ENCODE peak calls at places on chromosomes 16 and 17, in four cellular contexts. J, U, K and A are unnamed samples.

GRCh38 chr17:63546308-63547082 is 3.8 kb upstream of the DCAF7 start:
- DNase-seq in J (no peak), U (no peak), K (no peak), A (no peak)

GRCh38 chr17:41211845-41212466 is 14.5 kb upstream of the KRTAP9-2 start:
- DNase-seq in J (no peak), U (no peak), K (peak), A (no peak)

GRCh38 chr17:58706351-58707140 is 14.1 kb downstream of the RAD51C start:
- DNase-seq in J (no peak), U (no peak), K (no peak), A (no peak)

GRCh38 chr17:73347355-73347754 is 35.6 kb upstream of the CDC42EP4 start:
- DNase-seq in J (no peak), U (no peak), K (no peak), A (no peak)

GRCh38 chr17:71409712-71410111 is 711.1 kb upstream of the SOX9 start:
- DNase-seq in J (no peak), U (peak), K (peak), A (no peak)

GRCh38 chr16:24538756-24539294 is 541 bp upstream of the RBBP6 start:
- DNase-seq in J (no peak), U (peak), K (no peak), A (no peak)

GRCh38 chr16:56589141-56590039 is at the start of gene MT3:
- DNase-seq in J (peak), U (no peak), K (peak), A (no peak)

GRCh38 chr16:27285676-27286196 is 17.2 kb upstream of the NSMCE1 start:
- DNase-seq in J (no peak), U (no peak), K (no peak), A (no peak)

GRCh38 chr16:50295541-50296132 is 29.3 kb downstream of the ADCY7 start:
- DNase-seq in J (no peak), U (no peak), K (no peak), A (no peak)

GRCh38 chr17:75693500-75694481 is 26.7 kb downstream of the SAP30BP start:
- DNase-seq in J (no peak), U (peak), K (peak), A (no peak)

GRCh38 chr17:4143563-4144410 is 790 bp downstream of the CYB5D2 start:
- DNase-seq in J (peak), U (peak), K (peak), A (peak)

GRCh38 chr16:1591306-1591705 is 20.6 kb downstream of the IFT140 start:
- DNase-seq in J (no peak), U (no peak), K (no peak), A (no peak)

GRCh38 chr16:28210979-28211505 is 723 bp downstream of the XPO6 start:
- DNase-seq in J (peak), U (peak), K (peak), A (peak)

GRCh38 chr16:10752843-10753523 is 9.3 kb downstream of the NUBP1 start:
- DNase-seq in J (no peak), U (no peak), K (no peak), A (no peak)

GRCh38 chr16:12629271-12629670 is 174.4 kb downstream of the CPPED1 start:
- DNase-seq in J (no peak), U (no peak), K (no peak), A (no peak)

GRCh38 chr16:3780570-3780969 is 63.2 kb upstream of the TRAP1 start:
- DNase-seq in J (peak), U (peak), K (no peak), A (no peak)

GRCh38 chr16:55700067-55700466 is 44.3 kb downstream of the SLC6A2 start:
- DNase-seq in J (no peak), U (no peak), K (no peak), A (no peak)

GRCh38 chr17:21318439-21318838 is 33.9 kb downstream of the MAP2K3 start:
- DNase-seq in J (no peak), U (no peak), K (no peak), A (no peak)

GRCh38 chr16:49018259-49018931 is 263.2 kb downstream of the CBLN1 start:
- DNase-seq in J (no peak), U (no peak), K (no peak), A (no peak)

GRCh38 chr16:57916735-57917450 is 54.0 kb downstream of the CNGB1 start:
- DNase-seq in J (no peak), U (peak), K (no peak), A (no peak)

GRCh38 chr16:29290631-29291247 is 115.8 kb downstream of the NPIPB11 start:
- DNase-seq in J (peak), U (peak), K (peak), A (no peak)

GRCh38 chr16:662095-662494 is 5.8 kb upstream of the RHOT2 start:
- DNase-seq in J (no peak), U (no peak), K (no peak), A (no peak)

GRCh38 chr16:50368410-50369132 is at the start of gene BRD7:
- DNase-seq in J (peak), U (peak), K (peak), A (peak)

GRCh38 chr16:52680993-52681392 is 134.1 kb upstream of the TOX3 start:
- DNase-seq in J (no peak), U (no peak), K (no peak), A (no peak)

GRCh38 chr17:39547713-39548478 is 59.8 kb downstream of the NEUROD2 start:
- DNase-seq in J (peak), U (peak), K (peak), A (peak)

GRCh38 chr16:31093132-31093703 is 1.4 kb downstream of the VKORC1 start:
- DNase-seq in J (no peak), U (peak), K (peak), A (no peak)

GRCh38 chr16:645852-646678 is 3.1 kb upstream of the WDR90 start:
- DNase-seq in J (no peak), U (no peak), K (no peak), A (no peak)